ENCODE peak calls at places on chromosomes 2 and 18, in five cellular contexts. One of them, this sample, is unnamed.
A peak's percentile ranks its signal among the peaks of the same experiment; 100 is the strongest.

GRCh38 chr2:231676243-231676642 is 32.1 kb upstream of the PTMA start:
- DNase-seq in HepG2: no peak
- DNase-seq in H1: no peak
- DNase-seq in GM12878: no peak
- DNase-seq in SK-N-SH: no peak
- DNase-seq in this sample: no peak

GRCh38 chr18:62454527-62454926 is 68.3 kb upstream of the ZCCHC2 start:
- DNase-seq in H1: no peak
- DNase-seq in SK-N-SH: no peak
- DNase-seq in GM12878: no peak
- DNase-seq in HepG2: no peak
- DNase-seq in this sample: no peak

GRCh38 chr2:1731963-1732768 is 12.1 kb downstream of the PXDN start:
- DNase-seq in GM12878: no peak
- DNase-seq in SK-N-SH: peak; percentile 84
- DNase-seq in HepG2: no peak
- DNase-seq in H1: no peak
- DNase-seq in this sample: no peak

GRCh38 chr18:9404565-9405060 is 70.0 kb downstream of the TWSG1 start:
- DNase-seq in GM12878: no peak
- DNase-seq in H1: no peak
- DNase-seq in SK-N-SH: no peak
- DNase-seq in HepG2: no peak
- DNase-seq in this sample: no peak

GRCh38 chr2:17441055-17441771 is 77.0 kb downstream of the RAD51AP2 start:
- DNase-seq in GM12878: no peak
- DNase-seq in SK-N-SH: no peak
- DNase-seq in HepG2: no peak
- DNase-seq in H1: no peak
- DNase-seq in this sample: no peak

GRCh38 chr2:223916181-223916900 is 28.8 kb downstream of the WDFY1 start:
- DNase-seq in HepG2: no peak
- DNase-seq in H1: no peak
- DNase-seq in GM12878: no peak
- DNase-seq in SK-N-SH: no peak
- DNase-seq in this sample: no peak

GRCh38 chr2:102366406-102367112 is 11.0 kb downstream of the IL18R1 start:
- DNase-seq in H1: no peak
- DNase-seq in SK-N-SH: no peak
- DNase-seq in GM12878: peak; percentile 91
- DNase-seq in HepG2: no peak
- DNase-seq in this sample: no peak

GRCh38 chr2:1907283-1907682 is 163.0 kb upstream of the PXDN start:
- DNase-seq in H1: no peak
- DNase-seq in GM12878: no peak
- DNase-seq in SK-N-SH: peak; percentile 51
- DNase-seq in HepG2: no peak
- DNase-seq in this sample: no peak

GRCh38 chr18:1392046-1392445 is 487.4 kb downstream of the ADCYAP1 start:
- DNase-seq in SK-N-SH: no peak
- DNase-seq in H1: no peak
- DNase-seq in HepG2: peak; percentile 5
- DNase-seq in GM12878: no peak
- DNase-seq in this sample: no peak

GRCh38 chr18:26977791-26978190 is 112.3 kb upstream of the AQP4 start:
- DNase-seq in SK-N-SH: no peak
- DNase-seq in HepG2: no peak
- DNase-seq in GM12878: no peak
- DNase-seq in H1: no peak
- DNase-seq in this sample: no peak

GRCh38 chr2:172617115-172617514 is 61.2 kb downstream of the PDK1 start:
- DNase-seq in GM12878: no peak
- DNase-seq in H1: no peak
- DNase-seq in HepG2: no peak
- DNase-seq in SK-N-SH: no peak
- DNase-seq in this sample: no peak

GRCh38 chr2:8303322-8303832 is 378.5 kb upstream of the ID2 start:
- DNase-seq in GM12878: peak; percentile 95
- DNase-seq in HepG2: no peak
- DNase-seq in SK-N-SH: no peak
- DNase-seq in H1: no peak
- DNase-seq in this sample: no peak

GRCh38 chr2:231597014-231597611 is 4.4 kb downstream of the TEX44 start:
- DNase-seq in HepG2: no peak
- DNase-seq in SK-N-SH: no peak
- DNase-seq in H1: no peak
- DNase-seq in GM12878: peak; percentile 83
- DNase-seq in this sample: no peak

GRCh38 chr2:122635649-122636496 is 880.4 kb downstream of the TSN start:
- DNase-seq in H1: no peak
- DNase-seq in HepG2: no peak
- DNase-seq in SK-N-SH: no peak
- DNase-seq in GM12878: no peak
- DNase-seq in this sample: no peak

GRCh38 chr2:65281626-65282351 is 54.2 kb downstream of the ACTR2 start:
- DNase-seq in SK-N-SH: no peak
- DNase-seq in HepG2: no peak
- DNase-seq in GM12878: no peak
- DNase-seq in H1: no peak
- DNase-seq in this sample: no peak

GRCh38 chr2:14614011-14614410 is 18.5 kb upstream of the LRATD1 start:
- DNase-seq in H1: no peak
- DNase-seq in GM12878: no peak
- DNase-seq in HepG2: no peak
- DNase-seq in SK-N-SH: no peak
- DNase-seq in this sample: no peak

GRCh38 chr2:197296861-197297260 is 13.7 kb downstream of the ANKRD44 start:
- DNase-seq in GM12878: no peak
- DNase-seq in SK-N-SH: no peak
- DNase-seq in H1: no peak
- DNase-seq in HepG2: no peak
- DNase-seq in this sample: no peak

GRCh38 chr2:232523682-232524597 is 2.0 kb upstream of the CHRND start:
- DNase-seq in H1: peak; percentile 90
- DNase-seq in GM12878: no peak
- DNase-seq in HepG2: peak; percentile 65
- DNase-seq in SK-N-SH: peak; percentile 87
- DNase-seq in this sample: peak; percentile 46

GRCh38 chr18:65235966-65236634 is 514.7 kb upstream of the CDH7 start:
- DNase-seq in GM12878: no peak
- DNase-seq in SK-N-SH: peak; percentile 7
- DNase-seq in H1: no peak
- DNase-seq in HepG2: no peak
- DNase-seq in this sample: no peak

GRCh38 chr2:218569661-218570500 is 1.2 kb downstream of the CNOT9 start:
- DNase-seq in HepG2: peak; percentile 34
- DNase-seq in H1: no peak
- DNase-seq in SK-N-SH: peak; percentile 24
- DNase-seq in GM12878: no peak
- DNase-seq in this sample: peak; percentile 27

GRCh38 chr2:85755122-85756027 is 1.6 kb downstream of the ATOH8 start:
- DNase-seq in SK-N-SH: no peak
- DNase-seq in HepG2: no peak
- DNase-seq in H1: no peak
- DNase-seq in GM12878: no peak
- DNase-seq in this sample: no peak

GRCh38 chr2:8515864-8516533 is 165.9 kb upstream of the ID2 start:
- DNase-seq in HepG2: no peak
- DNase-seq in H1: no peak
- DNase-seq in SK-N-SH: no peak
- DNase-seq in GM12878: peak; percentile 76
- DNase-seq in this sample: no peak

GRCh38 chr2:78541451-78542267 is 483.8 kb upstream of the REG3G start:
- DNase-seq in H1: no peak
- DNase-seq in SK-N-SH: no peak
- DNase-seq in GM12878: no peak
- DNase-seq in HepG2: peak; percentile 98
- DNase-seq in this sample: no peak

GRCh38 chr18:56522826-56523225 is 115.6 kb downstream of the TXNL1 start:
- DNase-seq in H1: no peak
- DNase-seq in SK-N-SH: no peak
- DNase-seq in HepG2: no peak
- DNase-seq in GM12878: no peak
- DNase-seq in this sample: no peak

GRCh38 chr2:155727097-155727906 is 605.2 kb downstream of the NR4A2 start:
- DNase-seq in HepG2: no peak
- DNase-seq in SK-N-SH: no peak
- DNase-seq in H1: no peak
- DNase-seq in GM12878: no peak
- DNase-seq in this sample: no peak

GRCh38 chr2:112644933-112645395 is 775 bp upstream of the SLC20A1 start:
- DNase-seq in SK-N-SH: no peak
- DNase-seq in HepG2: no peak
- DNase-seq in GM12878: no peak
- DNase-seq in H1: no peak
- DNase-seq in this sample: no peak
- TF ChIP-seq JUND in SK-N-SH: no peak
- TF ChIP-seq JUND in HepG2: no peak
- TF ChIP-seq JUND in GM12878: no peak
- TF ChIP-seq JUND in H1: no peak
- TF ChIP-seq JUND in this sample: no peak

DNA sequence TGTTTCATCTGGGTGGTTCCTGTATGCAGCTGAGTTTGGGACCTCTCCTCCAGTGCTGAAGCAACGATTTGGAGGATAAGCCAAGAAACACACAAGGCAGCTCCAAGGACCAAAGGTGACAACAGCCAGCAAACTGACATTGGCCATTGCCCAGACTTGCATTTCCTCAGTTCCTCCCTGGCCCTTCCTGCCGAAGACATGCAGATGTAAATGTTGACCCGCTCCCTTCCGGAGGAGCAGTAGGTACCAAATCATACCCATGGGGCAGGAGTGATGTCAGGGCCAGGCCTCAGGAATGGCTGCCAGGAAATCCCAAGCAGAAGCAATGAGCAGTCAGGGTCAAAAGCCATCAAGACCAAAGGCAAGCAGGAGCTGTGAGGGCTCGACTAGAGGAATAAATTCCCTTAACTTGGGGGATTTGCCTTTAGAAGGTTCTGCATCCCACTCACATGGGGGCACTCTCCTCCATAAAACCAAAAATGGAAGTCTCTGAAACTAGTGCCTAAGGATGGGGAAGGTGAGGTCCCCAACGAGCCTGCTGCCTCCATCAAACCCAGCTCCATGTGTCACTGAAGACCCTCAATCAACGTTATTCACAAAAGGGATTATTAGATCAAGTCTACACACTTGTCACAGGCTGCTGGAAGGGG is 254.8 kb upstream of the NCKAP5 start:
- DNase-seq in SK-N-SH: no peak
- DNase-seq in H1: no peak
- DNase-seq in GM12878: no peak
- DNase-seq in HepG2: no peak
- DNase-seq in this sample: no peak
- TF ChIP-seq JUND in SK-N-SH: no peak
- TF ChIP-seq JUND in H1: no peak
- TF ChIP-seq JUND in GM12878: no peak
- TF ChIP-seq JUND in HepG2: no peak
- TF ChIP-seq JUND in this sample: no peak

GRCh38 chr18:79590191-79591039 is 89.2 kb upstream of the CTDP1 start:
- DNase-seq in H1: no peak
- DNase-seq in SK-N-SH: no peak
- DNase-seq in GM12878: no peak
- DNase-seq in HepG2: no peak
- DNase-seq in this sample: no peak
- TF ChIP-seq JUND in H1: no peak
- TF ChIP-seq JUND in SK-N-SH: no peak
- TF ChIP-seq JUND in GM12878: no peak
- TF ChIP-seq JUND in HepG2: no peak
- TF ChIP-seq JUND in this sample: no peak

GRCh38 chr2:128644156-128644555 is 325.5 kb upstream of the HS6ST1 start:
- DNase-seq in H1: peak; percentile 57
- DNase-seq in HepG2: no peak
- DNase-seq in SK-N-SH: no peak
- DNase-seq in GM12878: no peak
- DNase-seq in this sample: no peak
- TF ChIP-seq JUND in H1: no peak
- TF ChIP-seq JUND in HepG2: no peak
- TF ChIP-seq JUND in SK-N-SH: no peak
- TF ChIP-seq JUND in GM12878: no peak
- TF ChIP-seq JUND in this sample: no peak

DNA sequence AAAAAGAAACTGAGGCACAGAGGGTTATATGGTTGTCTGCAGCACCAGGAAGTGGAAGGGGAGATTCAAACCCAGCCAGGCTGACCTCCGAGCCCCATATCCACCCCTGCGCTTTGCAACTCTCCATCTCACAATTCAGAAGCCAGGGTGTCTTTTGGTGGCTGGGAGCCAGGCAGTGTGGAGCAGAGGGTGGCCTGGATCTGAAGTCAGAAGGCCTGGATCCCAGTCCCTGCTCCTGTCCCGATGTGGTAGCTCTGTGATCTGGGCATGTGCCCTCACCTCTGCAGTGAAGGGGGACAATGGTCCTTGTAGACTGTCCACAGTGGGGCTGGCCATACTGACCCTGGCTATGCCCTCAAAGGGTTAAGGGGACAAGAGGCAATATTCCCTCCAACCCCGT is 57.0 kb downstream of the CIB4 start:
- DNase-seq in SK-N-SH: peak; percentile 28
- DNase-seq in HepG2: no peak
- DNase-seq in H1: no peak
- DNase-seq in GM12878: no peak
- DNase-seq in this sample: no peak
- TF ChIP-seq JUND in SK-N-SH: no peak
- TF ChIP-seq JUND in HepG2: no peak
- TF ChIP-seq JUND in H1: no peak
- TF ChIP-seq JUND in GM12878: no peak
- TF ChIP-seq JUND in this sample: no peak

GRCh38 chr18:58870621-58871020 is 5.9 kb downstream of the ZNF532 start:
- DNase-seq in H1: no peak
- DNase-seq in GM12878: no peak
- DNase-seq in HepG2: no peak
- DNase-seq in SK-N-SH: no peak
- DNase-seq in this sample: no peak
- TF ChIP-seq JUND in H1: no peak
- TF ChIP-seq JUND in GM12878: no peak
- TF ChIP-seq JUND in HepG2: no peak
- TF ChIP-seq JUND in SK-N-SH: no peak
- TF ChIP-seq JUND in this sample: no peak

GRCh38 chr2:61670591-61671503 is 132.7 kb upstream of the XPO1 start:
- DNase-seq in H1: no peak
- DNase-seq in SK-N-SH: no peak
- DNase-seq in GM12878: peak; percentile 46
- DNase-seq in HepG2: no peak
- DNase-seq in this sample: no peak

GRCh38 chr2:61675204-61675603 is 137.0 kb upstream of the XPO1 start:
- DNase-seq in SK-N-SH: no peak
- DNase-seq in H1: no peak
- DNase-seq in GM12878: no peak
- DNase-seq in HepG2: no peak
- DNase-seq in this sample: no peak

GRCh38 chr2:61677306-61677705 is 139.2 kb upstream of the XPO1 start:
- DNase-seq in GM12878: no peak
- DNase-seq in H1: no peak
- DNase-seq in SK-N-SH: no peak
- DNase-seq in HepG2: no peak
- DNase-seq in this sample: no peak

GRCh38 chr2:61671561-61672315 is 133.6 kb upstream of the XPO1 start:
- DNase-seq in GM12878: no peak
- DNase-seq in SK-N-SH: no peak
- DNase-seq in HepG2: peak; percentile 39
- DNase-seq in H1: no peak
- DNase-seq in this sample: peak; percentile 39
- TF ChIP-seq JUND in GM12878: no peak
- TF ChIP-seq JUND in SK-N-SH: no peak
- TF ChIP-seq JUND in HepG2: no peak
- TF ChIP-seq JUND in H1: no peak
- TF ChIP-seq JUND in this sample: no peak

This sample was measured in T47D.